ENCODE peak calls at places on chromosomes 4 and X, in eight cellular contexts. One of them, this sample, is unnamed.

GRCh38 chr4:155405059-155405458 is 28.3 kb upstream of the MAP9 start:
- DNase-seq in foreskin fibroblast: peak; percentile 50
- DNase-seq in cardiac fibroblast: peak; percentile 64
- DNase-seq in heart right ventricle: no peak
- DNase-seq in osteoblast: no peak
- DNase-seq in upper lobe of right lung: no peak
- DNase-seq in AG04449: no peak
- DNase-seq in brain microvascular endothelial cell: no peak
- DNase-seq in this sample: no peak

GRCh38 chr4:119170195-119170594 is 34.6 kb downstream of the MYOZ2 start:
- DNase-seq in foreskin fibroblast: no peak
- DNase-seq in cardiac fibroblast: no peak
- DNase-seq in heart right ventricle: no peak
- DNase-seq in osteoblast: no peak
- DNase-seq in upper lobe of right lung: no peak
- DNase-seq in AG04449: no peak
- DNase-seq in brain microvascular endothelial cell: no peak
- DNase-seq in this sample: no peak

GRCh38 chr4:186196063-186196462 is 4.7 kb downstream of the CYP4V2 start:
- DNase-seq in foreskin fibroblast: no peak
- DNase-seq in cardiac fibroblast: no peak
- DNase-seq in heart right ventricle: no peak
- DNase-seq in osteoblast: peak; percentile 23
- DNase-seq in upper lobe of right lung: no peak
- DNase-seq in AG04449: no peak
- DNase-seq in brain microvascular endothelial cell: no peak
- DNase-seq in this sample: no peak

GRCh38 chr4:110597582-110597981 is 25.3 kb downstream of the PITX2 start:
- DNase-seq in foreskin fibroblast: no peak
- DNase-seq in cardiac fibroblast: no peak
- DNase-seq in heart right ventricle: no peak
- DNase-seq in osteoblast: no peak
- DNase-seq in upper lobe of right lung: no peak
- DNase-seq in AG04449: no peak
- DNase-seq in brain microvascular endothelial cell: no peak
- DNase-seq in this sample: no peak

GRCh38 chr4:95190751-95191436 is 357.9 kb downstream of the UNC5C start:
- DNase-seq in foreskin fibroblast: no peak
- DNase-seq in cardiac fibroblast: no peak
- DNase-seq in heart right ventricle: no peak
- DNase-seq in osteoblast: no peak
- DNase-seq in upper lobe of right lung: no peak
- DNase-seq in AG04449: no peak
- DNase-seq in brain microvascular endothelial cell: no peak
- DNase-seq in this sample: no peak

GRCh38 chr4:83876047-83876446 is 340.1 kb downstream of the GPAT3 start:
- DNase-seq in foreskin fibroblast: peak; percentile 44
- DNase-seq in cardiac fibroblast: peak; percentile 41
- DNase-seq in heart right ventricle: no peak
- DNase-seq in osteoblast: no peak
- DNase-seq in upper lobe of right lung: no peak
- DNase-seq in AG04449: no peak
- DNase-seq in brain microvascular endothelial cell: no peak
- DNase-seq in this sample: no peak

GRCh38 chr4:84176061-84176460 is 323.0 kb downstream of the NKX6-1 start:
- DNase-seq in foreskin fibroblast: no peak
- DNase-seq in cardiac fibroblast: no peak
- DNase-seq in heart right ventricle: no peak
- DNase-seq in osteoblast: no peak
- DNase-seq in upper lobe of right lung: no peak
- DNase-seq in AG04449: no peak
- DNase-seq in brain microvascular endothelial cell: no peak
- DNase-seq in this sample: no peak

GRCh38 chr4:145938618-145939177 is at the start of gene ZNF827:
- DNase-seq in foreskin fibroblast: peak; percentile 85
- DNase-seq in cardiac fibroblast: peak; percentile 82
- DNase-seq in heart right ventricle: peak; percentile 55
- DNase-seq in osteoblast: peak; percentile 86
- DNase-seq in upper lobe of right lung: peak; percentile 79
- DNase-seq in AG04449: no peak
- DNase-seq in brain microvascular endothelial cell: peak; percentile 78
- DNase-seq in this sample: no peak

GRCh38 chrX:52425710-52426245 is 57.0 kb downstream of the XAGE2 start:
- DNase-seq in foreskin fibroblast: peak; percentile 49
- DNase-seq in cardiac fibroblast: peak; percentile 4
- DNase-seq in heart right ventricle: no peak
- DNase-seq in osteoblast: no peak
- DNase-seq in upper lobe of right lung: no peak
- DNase-seq in AG04449: no peak
- DNase-seq in brain microvascular endothelial cell: peak; percentile 10
- DNase-seq in this sample: peak; percentile 8

GRCh38 chrX:22033818-22034217 is 1.7 kb downstream of the PHEX start:
- DNase-seq in foreskin fibroblast: no peak
- DNase-seq in cardiac fibroblast: no peak
- DNase-seq in heart right ventricle: no peak
- DNase-seq in osteoblast: no peak
- DNase-seq in upper lobe of right lung: no peak
- DNase-seq in AG04449: no peak
- DNase-seq in brain microvascular endothelial cell: no peak
- DNase-seq in this sample: no peak

GRCh38 chr4:88225216-88226107 is 58.9 kb downstream of the PPM1K start:
- DNase-seq in foreskin fibroblast: peak; percentile 32
- DNase-seq in cardiac fibroblast: peak; percentile 26
- DNase-seq in heart right ventricle: no peak
- DNase-seq in osteoblast: peak; percentile 22
- DNase-seq in upper lobe of right lung: no peak
- DNase-seq in AG04449: no peak
- DNase-seq in brain microvascular endothelial cell: peak; percentile 60
- DNase-seq in this sample: no peak

GRCh38 chrX:68807818-68808217 is 21.0 kb upstream of the EFNB1 start:
- DNase-seq in foreskin fibroblast: peak; percentile 29
- DNase-seq in cardiac fibroblast: peak; percentile 38
- DNase-seq in heart right ventricle: no peak
- DNase-seq in osteoblast: no peak
- DNase-seq in upper lobe of right lung: no peak
- DNase-seq in AG04449: no peak
- DNase-seq in brain microvascular endothelial cell: no peak
- DNase-seq in this sample: no peak
- TF ChIP-seq CTCF in foreskin fibroblast: peak; percentile 26
- TF ChIP-seq CTCF in cardiac fibroblast: peak; percentile 25
- TF ChIP-seq CTCF in heart right ventricle: peak; percentile 49
- TF ChIP-seq CTCF in osteoblast: peak; percentile 46
- TF ChIP-seq CTCF in upper lobe of right lung: peak; percentile 47
- TF ChIP-seq CTCF in AG04449: peak; percentile 3
- TF ChIP-seq CTCF in brain microvascular endothelial cell: peak; percentile 45
- TF ChIP-seq CTCF in this sample: peak; percentile 27

GRCh38 chrX:1325515-1326116 is 11.0 kb upstream of the IL3RA start:
- DNase-seq in foreskin fibroblast: no peak
- DNase-seq in cardiac fibroblast: no peak
- DNase-seq in heart right ventricle: no peak
- DNase-seq in osteoblast: no peak
- DNase-seq in upper lobe of right lung: no peak
- DNase-seq in AG04449: no peak
- DNase-seq in brain microvascular endothelial cell: no peak
- DNase-seq in this sample: no peak
- H3K4me3 ChIP-seq in foreskin fibroblast: no peak overlapping the region
- H3K4me3 ChIP-seq in cardiac fibroblast: no peak overlapping the region
- H3K4me3 ChIP-seq in heart right ventricle: no peak overlapping the region
- H3K4me3 ChIP-seq in osteoblast: no peak overlapping the region
- H3K4me3 ChIP-seq in upper lobe of right lung: no peak overlapping the region
- H3K4me3 ChIP-seq in AG04449: no peak overlapping the region
- H3K4me3 ChIP-seq in brain microvascular endothelial cell: no peak overlapping the region
- H3K4me3 ChIP-seq in this sample: no peak overlapping the region

GRCh38 chrX:23919706-23920320 is 12.0 kb downstream of the CXorf58 start:
- DNase-seq in foreskin fibroblast: no peak
- DNase-seq in cardiac fibroblast: peak; percentile 7
- DNase-seq in heart right ventricle: no peak
- DNase-seq in osteoblast: no peak
- DNase-seq in upper lobe of right lung: no peak
- DNase-seq in AG04449: no peak
- DNase-seq in brain microvascular endothelial cell: no peak
- DNase-seq in this sample: no peak
- TF ChIP-seq CTCF in foreskin fibroblast: no peak
- TF ChIP-seq CTCF in cardiac fibroblast: no peak
- TF ChIP-seq CTCF in heart right ventricle: no peak
- TF ChIP-seq CTCF in osteoblast: no peak
- TF ChIP-seq CTCF in upper lobe of right lung: no peak
- TF ChIP-seq CTCF in AG04449: no peak
- TF ChIP-seq CTCF in brain microvascular endothelial cell: peak; percentile 29
- TF ChIP-seq CTCF in this sample: no peak

GRCh38 chr4:137540356-137540755 is 8.1 kb upstream of the PCDH18 start:
- DNase-seq in foreskin fibroblast: no peak
- DNase-seq in cardiac fibroblast: no peak
- DNase-seq in heart right ventricle: no peak
- DNase-seq in osteoblast: no peak
- DNase-seq in upper lobe of right lung: no peak
- DNase-seq in AG04449: no peak
- DNase-seq in brain microvascular endothelial cell: no peak
- DNase-seq in this sample: no peak

GRCh38 chr4:137543650-137544049 is 11.4 kb upstream of the PCDH18 start:
- DNase-seq in foreskin fibroblast: no peak
- DNase-seq in cardiac fibroblast: no peak
- DNase-seq in heart right ventricle: no peak
- DNase-seq in osteoblast: no peak
- DNase-seq in upper lobe of right lung: no peak
- DNase-seq in AG04449: no peak
- DNase-seq in brain microvascular endothelial cell: no peak
- DNase-seq in this sample: no peak

GRCh38 chr4:137541181-137541580 is 8.9 kb upstream of the PCDH18 start:
- DNase-seq in foreskin fibroblast: peak; percentile 8
- DNase-seq in cardiac fibroblast: no peak
- DNase-seq in heart right ventricle: no peak
- DNase-seq in osteoblast: no peak
- DNase-seq in upper lobe of right lung: no peak
- DNase-seq in AG04449: no peak
- DNase-seq in brain microvascular endothelial cell: no peak
- DNase-seq in this sample: no peak

GRCh38 chr4:137543198-137543597 is 10.9 kb upstream of the PCDH18 start:
- DNase-seq in foreskin fibroblast: peak; percentile 7
- DNase-seq in cardiac fibroblast: no peak
- DNase-seq in heart right ventricle: no peak
- DNase-seq in osteoblast: no peak
- DNase-seq in upper lobe of right lung: no peak
- DNase-seq in AG04449: no peak
- DNase-seq in brain microvascular endothelial cell: no peak
- DNase-seq in this sample: no peak

DNA sequence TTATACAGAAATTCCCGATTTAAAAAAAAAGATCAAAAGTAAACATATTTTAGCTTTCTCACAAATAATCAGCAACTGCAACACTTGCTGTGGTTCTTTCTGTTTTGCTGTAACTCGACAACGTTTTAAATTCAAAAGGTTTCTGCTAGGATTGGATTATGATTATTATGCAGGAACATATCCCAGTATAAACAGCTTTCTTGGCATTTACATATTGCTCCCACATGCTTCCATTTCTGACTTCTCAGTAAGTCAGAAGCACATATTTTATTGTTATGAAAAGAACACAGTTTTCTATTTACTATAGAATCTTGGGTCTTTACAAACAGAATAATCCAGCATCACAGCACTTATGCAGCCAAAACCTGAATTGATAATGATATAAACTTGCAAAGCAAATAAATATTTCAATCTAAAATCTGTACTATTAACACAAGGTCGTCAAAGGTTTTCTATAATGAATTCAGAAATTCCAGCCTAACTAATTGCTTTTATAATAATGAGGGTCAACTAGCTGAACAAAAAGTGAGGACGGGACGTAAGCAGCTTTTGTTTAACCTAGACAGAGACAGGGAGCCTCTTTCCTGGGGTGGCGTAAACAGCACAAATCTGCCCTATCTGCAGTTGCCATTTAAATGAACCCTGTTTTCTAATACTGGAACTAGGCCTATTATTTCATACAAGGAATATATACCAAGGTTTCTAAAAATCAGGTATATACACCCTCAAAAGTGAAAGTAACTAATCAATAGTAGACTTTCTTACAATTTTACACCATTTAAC is 9.8 kb upstream of the PCDH18 start:
- DNase-seq in foreskin fibroblast: peak; percentile 33
- DNase-seq in cardiac fibroblast: no peak
- DNase-seq in heart right ventricle: no peak
- DNase-seq in osteoblast: no peak
- DNase-seq in upper lobe of right lung: no peak
- DNase-seq in AG04449: no peak
- DNase-seq in brain microvascular endothelial cell: no peak
- DNase-seq in this sample: no peak
- H3K4me3 ChIP-seq in foreskin fibroblast: peak overlapping the region; percentile 43
- H3K4me3 ChIP-seq in cardiac fibroblast: peak overlapping the region; percentile 11
- H3K4me3 ChIP-seq in heart right ventricle: peak overlapping the region; percentile 38
- H3K4me3 ChIP-seq in osteoblast: peak overlapping the region; percentile 63
- H3K4me3 ChIP-seq in upper lobe of right lung: peak overlapping the region; percentile 14
- H3K4me3 ChIP-seq in AG04449: peak overlapping the region; percentile 37
- H3K4me3 ChIP-seq in brain microvascular endothelial cell: peak overlapping the region; percentile 27
- H3K4me3 ChIP-seq in this sample: peak overlapping the region; percentile 11

GRCh38 chrX:70022608-70023007 is 27.1 kb downstream of the AWAT2 start:
- DNase-seq in foreskin fibroblast: no peak
- DNase-seq in cardiac fibroblast: no peak
- DNase-seq in heart right ventricle: no peak
- DNase-seq in osteoblast: no peak
- DNase-seq in upper lobe of right lung: no peak
- DNase-seq in AG04449: no peak
- DNase-seq in brain microvascular endothelial cell: no peak
- DNase-seq in this sample: no peak
- TF ChIP-seq CTCF in foreskin fibroblast: no peak
- TF ChIP-seq CTCF in cardiac fibroblast: no peak
- TF ChIP-seq CTCF in heart right ventricle: no peak
- TF ChIP-seq CTCF in osteoblast: no peak
- TF ChIP-seq CTCF in upper lobe of right lung: no peak
- TF ChIP-seq CTCF in AG04449: no peak
- TF ChIP-seq CTCF in brain microvascular endothelial cell: no peak
- TF ChIP-seq CTCF in this sample: no peak

DNA sequence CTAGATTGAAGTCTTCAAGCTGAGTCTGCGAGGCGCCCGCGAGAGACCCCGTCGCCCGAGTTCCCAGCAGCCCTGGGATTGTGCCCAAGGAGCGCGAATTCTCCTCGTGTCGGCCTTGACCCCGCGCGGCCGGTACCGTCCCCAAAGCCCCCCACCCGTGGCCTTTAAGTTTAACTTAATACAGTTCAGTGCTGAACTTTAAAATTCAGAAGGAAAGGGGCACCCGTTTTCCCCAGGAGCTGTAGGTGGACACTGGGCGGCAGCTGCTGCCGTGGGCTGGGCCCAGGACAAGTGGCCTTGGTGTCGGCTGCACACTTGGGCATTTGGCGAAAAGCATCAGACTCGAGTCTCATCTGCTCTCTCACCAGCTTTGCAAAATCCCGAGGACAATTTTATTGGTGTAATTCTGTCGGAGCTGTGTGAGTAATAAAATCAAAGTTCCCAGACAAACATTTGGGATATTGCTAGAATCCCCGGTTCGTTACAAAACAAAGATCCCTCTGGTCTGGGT is 634 bp downstream of the CWH43 start:
- DNase-seq in foreskin fibroblast: no peak
- DNase-seq in cardiac fibroblast: no peak
- DNase-seq in heart right ventricle: no peak
- DNase-seq in osteoblast: no peak
- DNase-seq in upper lobe of right lung: no peak
- DNase-seq in AG04449: no peak
- DNase-seq in brain microvascular endothelial cell: no peak
- DNase-seq in this sample: no peak
- H3K4me3 ChIP-seq in foreskin fibroblast: no peak overlapping the region
- H3K4me3 ChIP-seq in cardiac fibroblast: no peak overlapping the region
- H3K4me3 ChIP-seq in heart right ventricle: no peak overlapping the region
- H3K4me3 ChIP-seq in osteoblast: no peak overlapping the region
- H3K4me3 ChIP-seq in upper lobe of right lung: no peak overlapping the region
- H3K4me3 ChIP-seq in AG04449: no peak overlapping the region
- H3K4me3 ChIP-seq in brain microvascular endothelial cell: no peak overlapping the region
- H3K4me3 ChIP-seq in this sample: no peak overlapping the region

This sample was measured in astrocyte of the cerebellum.